ENCODE peak calls at places on chromosomes 4 and X, in four cellular contexts. Q is HepG2, B is K562, P is GM12878. Z is an unnamed sample.

GRCh38 chr4:34422472-34422871 is 1821.8 kb downstream of the ARAP2 start:
- DNase-seq in P (no peak), B (no peak), Q (no peak), Z (no peak)

GRCh38 chr4:7944568-7945220 is 5.0 kb upstream of the AFAP1 start:
- DNase-seq in Q (peak; percentile 49), B (no peak), P (no peak), Z (no peak)

GRCh38 chr4:78776729-78777555 is 792 bp downstream of the BMP2K start:
- DNase-seq in P (no peak), Q (peak; percentile 52), B (peak; percentile 45), Z (peak; percentile 41)

GRCh38 chrX:41333744-41333993 is 293 bp upstream of the DDX3X start:
- DNase-seq in P (peak; percentile 91), B (no peak), Q (peak; percentile 75), Z (peak; percentile 73)

GRCh38 chr4:26032572-26033320 is 118.7 kb downstream of the SMIM20 start:
- DNase-seq in P (no peak), B (no peak), Q (peak; percentile 61), Z (no peak)

GRCh38 chrX:18883234-18883960 is 100.5 kb downstream of the PHKA2 start:
- DNase-seq in P (no peak), B (no peak), Q (peak; percentile 30), Z (no peak)

GRCh38 chr4:159483110-159483509 is 380.2 kb downstream of the RAPGEF2 start:
- DNase-seq in B (no peak), P (no peak), Q (no peak), Z (no peak)

GRCh38 chrX:150574824-150575409 is 6.5 kb downstream of the MTM1 start:
- DNase-seq in Q (no peak), P (no peak), B (no peak), Z (no peak)

GRCh38 chr4:75630174-75630931 is at the start of gene CDKL2:
- DNase-seq in B (peak; percentile 7), Q (no peak), P (peak; percentile 37), Z (peak; percentile 92)

GRCh38 chr4:175971393-175972179 is 94.1 kb upstream of the WDR17 start:
- DNase-seq in P (no peak), Q (no peak), B (no peak), Z (no peak)

GRCh38 chrX:57772637-57773036 is 92.6 kb upstream of the NLRP2B start:
- DNase-seq in Q (no peak), B (no peak), P (no peak), Z (peak; percentile 4)

GRCh38 chrX:55057691-55058249 is 17.1 kb upstream of the PAGE2B start:
- DNase-seq in P (no peak), B (peak; percentile 22), Q (peak; percentile 7), Z (peak; percentile 44)

GRCh38 chr4:107733431-107733925 is 13.4 kb upstream of the PAPSS1 start:
- DNase-seq in Q (no peak), P (no peak), B (no peak), Z (no peak)

GRCh38 chr4:32073542-32073941 is 1353.4 kb downstream of the PCDH7 start:
- DNase-seq in P (no peak), B (no peak), Q (no peak), Z (no peak)

GRCh38 chr4:142326181-142326580 is 519.9 kb downstream of the INPP4B start:
- DNase-seq in P (no peak), Q (no peak), B (no peak), Z (no peak)

GRCh38 chr4:55925235-55925634 is 23.5 kb upstream of the CEP135 start:
- DNase-seq in P (no peak), B (no peak), Q (no peak), Z (no peak)

GRCh38 chrX:102976290-102976689 is 39.2 kb downstream of the RAB40AL start:
- DNase-seq in Q (no peak), B (no peak), P (no peak), Z (no peak)

GRCh38 chr4:126475730-126476129 is 1157.0 kb upstream of the INTU start:
- DNase-seq in P (no peak), B (no peak), Q (no peak), Z (no peak)

GRCh38 chr4:145181091-145181501 is 707 bp upstream of the OTUD4 start:
- DNase-seq in B (no peak), P (no peak), Q (no peak), Z (no peak)

GRCh38 chr4:7777871-7778523 is 161.7 kb downstream of the AFAP1 start:
- DNase-seq in B (no peak), P (no peak), Q (no peak), Z (no peak)

GRCh38 chr4:61277785-61278184 is 77.7 kb downstream of the ADGRL3 start:
- DNase-seq in Q (no peak), B (no peak), P (no peak), Z (no peak)

GRCh38 chrX:139246295-139246694 is 284.2 kb upstream of the F9 start:
- DNase-seq in Q (no peak), P (no peak), B (no peak), Z (no peak)

GRCh38 chrX:17655232-17656034 is 81.9 kb upstream of the SCML1 start:
- DNase-seq in P (no peak), Q (no peak), B (no peak), Z (no peak)
- TF ChIP-seq TARDBP in P (no peak), Q (no peak), B (no peak), Z (no peak)

DNA sequence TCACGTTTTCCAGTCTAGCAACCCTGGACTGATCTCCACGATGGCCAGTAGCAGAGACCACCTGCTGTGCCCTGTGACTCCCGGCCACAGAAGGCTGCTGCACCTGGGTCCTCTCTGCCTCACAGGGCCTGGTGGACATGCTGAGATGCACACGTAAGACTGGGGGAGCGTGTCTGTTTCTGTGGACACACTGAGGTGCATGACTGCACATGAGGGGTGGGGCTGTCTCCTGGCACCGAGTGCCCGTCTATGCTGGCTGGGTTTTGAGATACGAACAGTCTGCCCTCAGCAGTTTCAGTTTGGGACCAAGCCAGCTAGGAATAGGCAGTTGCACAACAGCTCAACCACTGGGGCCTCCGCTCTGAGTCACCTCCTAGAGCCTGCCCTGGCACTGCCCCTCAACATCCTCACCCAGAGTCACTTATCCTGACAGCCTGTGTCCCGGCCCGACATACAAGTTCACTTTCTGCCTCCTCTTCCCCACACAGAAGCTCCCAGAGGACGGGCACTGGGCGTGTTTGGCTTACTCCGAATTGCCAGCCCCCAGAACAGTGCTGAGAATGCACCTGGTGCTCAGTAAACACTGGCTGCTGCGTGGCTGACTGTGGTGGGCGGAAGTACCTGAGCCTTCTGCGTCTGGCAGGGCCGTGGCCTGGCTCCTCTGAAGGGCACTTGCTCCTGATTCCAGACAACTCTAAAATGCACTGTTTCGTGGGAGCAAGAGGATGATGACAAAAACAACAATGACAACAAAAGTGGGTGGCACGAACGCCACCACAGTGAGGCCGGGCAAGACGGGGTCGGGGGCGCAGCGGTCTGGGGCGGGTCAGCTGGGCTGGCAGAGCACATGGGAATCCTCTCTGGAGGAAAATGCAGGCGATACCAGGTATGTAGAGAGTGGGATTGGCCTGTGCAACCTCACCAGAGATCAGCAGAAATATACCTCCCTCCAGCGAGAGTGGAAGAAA is 30.9 kb downstream of the RNF212 start:
- DNase-seq in Q (no peak), P (no peak), B (no peak), Z (no peak)
- TF ChIP-seq TARDBP in Q (no peak), P (no peak), B (no peak), Z (no peak)

GRCh38 chr4:48162162-48162561 is 28.1 kb upstream of the TXK start:
- DNase-seq in P (no peak), Q (no peak), B (no peak), Z (no peak)
- TF ChIP-seq TARDBP in P (no peak), Q (no peak), B (no peak), Z (no peak)

GRCh38 chr4:122798101-122798500 is 28.5 kb upstream of the FGF2 start:
- DNase-seq in Q (peak; percentile 13), B (peak; percentile 76), P (no peak), Z (peak; percentile 47)
- TF ChIP-seq TARDBP in Q (no peak), B (no peak), P (no peak), Z (no peak)

GRCh38 chrX:153771686-153772607 is 7.9 kb downstream of the PLXNB3 start:
- DNase-seq in P (no peak), B (no peak), Q (no peak), Z (no peak)

GRCh38 chrX:153773741-153774575 is 6.9 kb upstream of the SRPK3 start:
- DNase-seq in B (no peak), Q (no peak), P (no peak), Z (no peak)

GRCh38 chrX:153771261-153771681 is 7.2 kb downstream of the PLXNB3 start:
- DNase-seq in B (no peak), P (no peak), Q (no peak), Z (no peak)

GRCh38 chrX:153773218-153773611 is 7.6 kb upstream of the SRPK3 start:
- DNase-seq in B (no peak), Q (no peak), P (no peak), Z (no peak)

GRCh38 chrX:153772608-153773217 is 8.1 kb upstream of the SRPK3 start:
- DNase-seq in P (no peak), Q (no peak), B (no peak), Z (no peak)
- TF ChIP-seq TARDBP in P (no peak), Q (no peak), B (no peak), Z (no peak)

GRCh38 chr4:133600008-133600407 is 450.9 kb downstream of the PCDH10 start:
- DNase-seq in P (no peak), B (peak; percentile 23), Q (no peak), Z (no peak)
- TF ChIP-seq TARDBP in P (no peak), B (no peak), Q (no peak), Z (no peak)

GRCh38 chr4:4735870-4736269 is 123.6 kb upstream of the MSX1 start:
- DNase-seq in P (no peak), B (no peak), Q (no peak), Z (no peak)
- TF ChIP-seq TARDBP in P (no peak), B (no peak), Q (no peak), Z (no peak)